ENCODE peak calls at places on chromosomes 13 and 19, in five cellular contexts. S is GM20000, R is Caco-2, A is endothelial cell, U is fibroblast of mammary gland. Y is an unnamed sample.

GRCh38 chr19:34330116-34330515 is 34.9 kb upstream of the GPI start:
- DNase-seq in S (no peak), R (no peak), A (no peak), U (no peak), Y (no peak)

GRCh38 chr19:6103217-6103644 is 7.1 kb downstream of the RFX2 start:
- DNase-seq in S (no peak), R (no peak), A (no peak), U (peak), Y (no peak)

GRCh38 chr13:33205804-33206221 is 79.7 kb downstream of the STARD13 start:
- DNase-seq in S (no peak), R (no peak), A (peak), U (peak), Y (peak)

GRCh38 chr19:38675611-38676010 is 28.2 kb downstream of the ACTN4 start:
- DNase-seq in S (no peak), R (no peak), A (no peak), U (no peak), Y (peak)

GRCh38 chr19:4027146-4027545 is 19.6 kb downstream of the PIAS4 start:
- DNase-seq in S (no peak), R (no peak), A (no peak), U (no peak), Y (no peak)

GRCh38 chr13:57787058-57787791 is 155.7 kb downstream of the PCDH17 start:
- DNase-seq in S (no peak), R (no peak), A (no peak), U (no peak), Y (no peak)

GRCh38 chr13:40506592-40507446 is 159.6 kb downstream of the FOXO1 start:
- DNase-seq in S (no peak), R (no peak), A (no peak), U (no peak), Y (no peak)

GRCh38 chr13:106415427-106415826 is 120.0 kb downstream of the EFNB2 start:
- DNase-seq in S (no peak), R (no peak), A (no peak), U (no peak), Y (no peak)

GRCh38 chr13:25902946-25903345 is 148.9 kb downstream of the SHISA2 start:
- DNase-seq in S (no peak), R (no peak), A (no peak), U (no peak), Y (peak)

GRCh38 chr13:102914629-102914935 is 68.8 kb downstream of the ERCC5 start:
- DNase-seq in S (no peak), R (peak), A (no peak), U (no peak), Y (no peak)

GRCh38 chr19:33248954-33249613 is 23.4 kb upstream of the SLC7A10 start:
- DNase-seq in S (no peak), R (no peak), A (no peak), U (no peak), Y (no peak)

GRCh38 chr13:59458908-59459579 is 704.7 kb downstream of the DIAPH3 start:
- DNase-seq in S (no peak), R (no peak), A (no peak), U (peak), Y (no peak)

GRCh38 chr13:21010621-21011020 is 50.8 kb downstream of the LATS2 start:
- DNase-seq in S (no peak), R (no peak), A (no peak), U (peak), Y (peak)

GRCh38 chr13:87361216-87361615 is 310.0 kb upstream of the SLITRK5 start:
- DNase-seq in S (no peak), R (no peak), A (no peak), U (no peak), Y (no peak)

GRCh38 chr19:53865918-53866696 is 1.6 kb upstream of the MYADM start:
- DNase-seq in S (peak), R (peak), A (peak), U (peak), Y (no peak)

GRCh38 chr19:43524922-43525835 is 1.8 kb downstream of the ETHE1 start:
- DNase-seq in S (peak), R (peak), A (peak), U (peak), Y (peak)

GRCh38 chr13:83780201-83780600 is 102.1 kb downstream of the SLITRK1 start:
- DNase-seq in S (peak), R (peak), A (peak), U (peak), Y (peak)

GRCh38 chr13:47017476-47017875 is 120.6 kb upstream of the HTR2A start:
- DNase-seq in S (no peak), R (no peak), A (no peak), U (peak), Y (no peak)

GRCh38 chr19:30158067-30158892 is 213.9 kb upstream of the ZNF536 start:
- DNase-seq in S (no peak), R (no peak), A (no peak), U (no peak), Y (no peak)

GRCh38 chr19:58466760-58467589 is at the start of gene ZNF324:
- DNase-seq in S (peak), R (peak), A (peak), U (peak), Y (peak)
- TF ChIP-seq CTCF in S (no peak), R (peak), A (no peak), U (no peak), Y (no peak)

DNA sequence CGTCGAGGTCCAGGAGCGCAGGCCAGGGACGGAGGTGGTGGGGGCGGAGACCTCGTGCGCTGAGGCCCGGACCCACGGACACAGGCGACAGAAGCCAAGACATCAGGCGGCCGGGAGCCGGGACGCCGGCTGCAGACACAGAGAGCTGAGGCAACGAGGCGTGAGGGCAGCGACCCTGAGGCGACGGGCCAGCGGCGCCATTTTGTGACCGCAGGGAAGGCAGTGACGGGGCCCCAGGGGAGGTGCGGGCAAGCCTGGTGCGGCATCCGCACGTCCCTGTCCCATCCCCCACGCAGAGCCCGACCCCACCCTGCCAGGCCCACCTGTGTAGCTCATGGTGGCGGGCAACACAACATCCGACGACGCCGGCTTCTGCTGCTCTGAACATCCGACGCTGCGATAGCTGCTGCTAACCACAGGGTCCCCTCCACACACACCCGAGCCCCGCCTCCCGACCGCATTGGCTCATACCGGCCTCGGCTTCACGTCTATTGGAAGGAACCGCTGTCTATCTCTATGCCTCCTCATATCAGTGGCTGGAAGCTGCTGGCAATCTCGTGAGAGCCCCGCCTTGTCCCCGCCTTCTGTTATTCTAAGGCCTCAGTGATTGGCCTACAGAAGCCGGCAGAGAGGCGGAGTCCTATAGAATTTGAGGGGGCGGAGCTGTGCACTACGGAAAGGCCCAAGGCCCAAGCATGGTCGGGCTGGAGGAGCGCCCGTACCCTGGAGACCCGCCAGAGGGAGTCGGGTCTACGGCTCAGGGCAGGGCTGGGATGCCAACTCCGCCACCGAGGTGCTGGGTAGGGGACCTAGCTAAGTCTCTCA is at the start of gene AKAP8L:
- DNase-seq in S (peak), R (peak), A (peak), U (peak), Y (peak)
- TF ChIP-seq CTCF in S (peak), R (peak), A (peak), U (peak), Y (peak)

GRCh38 chr13:52022355-52022754 is 2.1 kb upstream of the UTP14C start:
- DNase-seq in S (no peak), R (no peak), A (no peak), U (no peak), Y (no peak)

GRCh38 chr13:52024481-52024880 is at the start of gene UTP14C:
- DNase-seq in S (no peak), R (no peak), A (no peak), U (no peak), Y (no peak)

GRCh38 chr13:52027832-52028231 is 3.3 kb downstream of the UTP14C start:
- DNase-seq in S (no peak), R (no peak), A (no peak), U (no peak), Y (no peak)

GRCh38 chr13:52026246-52026626 is 1.7 kb downstream of the UTP14C start:
- DNase-seq in S (no peak), R (no peak), A (no peak), U (no peak), Y (no peak)

GRCh38 chr13:52025475-52026245 is 1.2 kb downstream of the UTP14C start:
- DNase-seq in S (no peak), R (no peak), A (no peak), U (no peak), Y (no peak)
- TF ChIP-seq CTCF in S (no peak), R (no peak), A (no peak), U (no peak), Y (no peak)

DNA sequence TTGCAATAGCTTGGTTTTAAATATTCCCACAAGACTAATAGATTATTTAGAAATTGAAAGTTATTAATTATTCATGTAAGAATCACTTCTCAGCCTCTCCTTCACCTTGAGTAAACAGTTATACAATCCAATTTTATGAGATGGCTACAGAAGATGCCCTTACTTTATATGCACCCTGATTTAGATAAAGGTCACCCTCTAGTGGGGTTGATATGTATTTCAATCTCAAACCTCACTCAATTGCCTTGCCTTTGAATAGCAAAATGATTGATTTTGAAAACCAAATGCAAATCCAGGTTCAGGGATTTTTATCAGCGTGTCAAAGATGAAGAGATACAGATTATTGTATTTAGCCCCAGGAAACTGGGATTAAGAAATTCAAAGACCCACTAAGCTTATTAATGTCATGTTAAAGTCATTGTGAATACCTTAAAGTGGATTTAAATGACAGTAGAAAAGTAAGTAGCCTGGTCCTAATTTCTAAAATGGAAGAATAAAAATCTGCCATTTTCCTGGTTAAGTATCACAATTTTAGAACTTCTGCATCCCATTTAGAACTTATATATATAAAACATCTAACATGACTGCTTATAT is 305.1 kb downstream of the ITGBL1 start:
- DNase-seq in S (peak), R (no peak), A (no peak), U (peak), Y (peak)
- TF ChIP-seq CTCF in S (peak), R (peak), A (peak), U (peak), Y (peak)

DNA sequence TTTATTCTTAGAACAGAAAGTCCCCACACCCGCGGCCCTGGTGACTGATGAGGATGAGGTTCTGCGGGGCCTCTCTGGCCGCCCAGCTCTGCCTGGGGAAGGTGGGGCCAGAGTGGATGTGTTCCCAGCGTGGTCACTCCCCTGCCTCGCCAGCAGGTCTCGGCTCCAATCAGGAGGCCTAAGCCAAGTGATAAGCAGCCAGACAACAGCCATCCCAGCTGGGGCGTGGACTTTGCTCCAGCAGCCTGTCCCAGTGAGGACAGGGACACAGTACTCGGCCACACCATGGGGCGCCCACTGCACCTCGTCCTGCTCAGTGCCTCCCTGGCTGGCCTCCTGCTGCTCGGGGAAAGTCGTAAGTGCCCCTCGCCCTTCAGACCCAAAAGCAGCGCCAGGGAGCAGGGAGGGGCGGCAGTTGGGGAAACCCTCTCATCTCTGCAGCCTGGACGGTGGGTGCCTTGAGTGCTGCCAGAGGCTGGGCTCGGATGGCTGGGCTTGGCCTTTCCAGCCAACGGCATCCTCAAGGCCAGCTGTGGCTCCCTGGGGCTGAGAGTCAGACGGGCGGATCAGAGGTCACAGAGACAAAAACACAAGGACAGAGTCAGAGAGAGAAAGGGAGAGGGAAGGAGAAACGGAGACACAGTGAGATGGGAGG is at the start of gene F10:
- DNase-seq in S (no peak), R (peak), A (no peak), U (peak), Y (no peak)
- TF ChIP-seq CTCF in S (no peak), R (peak), A (no peak), U (no peak), Y (no peak)

DNA sequence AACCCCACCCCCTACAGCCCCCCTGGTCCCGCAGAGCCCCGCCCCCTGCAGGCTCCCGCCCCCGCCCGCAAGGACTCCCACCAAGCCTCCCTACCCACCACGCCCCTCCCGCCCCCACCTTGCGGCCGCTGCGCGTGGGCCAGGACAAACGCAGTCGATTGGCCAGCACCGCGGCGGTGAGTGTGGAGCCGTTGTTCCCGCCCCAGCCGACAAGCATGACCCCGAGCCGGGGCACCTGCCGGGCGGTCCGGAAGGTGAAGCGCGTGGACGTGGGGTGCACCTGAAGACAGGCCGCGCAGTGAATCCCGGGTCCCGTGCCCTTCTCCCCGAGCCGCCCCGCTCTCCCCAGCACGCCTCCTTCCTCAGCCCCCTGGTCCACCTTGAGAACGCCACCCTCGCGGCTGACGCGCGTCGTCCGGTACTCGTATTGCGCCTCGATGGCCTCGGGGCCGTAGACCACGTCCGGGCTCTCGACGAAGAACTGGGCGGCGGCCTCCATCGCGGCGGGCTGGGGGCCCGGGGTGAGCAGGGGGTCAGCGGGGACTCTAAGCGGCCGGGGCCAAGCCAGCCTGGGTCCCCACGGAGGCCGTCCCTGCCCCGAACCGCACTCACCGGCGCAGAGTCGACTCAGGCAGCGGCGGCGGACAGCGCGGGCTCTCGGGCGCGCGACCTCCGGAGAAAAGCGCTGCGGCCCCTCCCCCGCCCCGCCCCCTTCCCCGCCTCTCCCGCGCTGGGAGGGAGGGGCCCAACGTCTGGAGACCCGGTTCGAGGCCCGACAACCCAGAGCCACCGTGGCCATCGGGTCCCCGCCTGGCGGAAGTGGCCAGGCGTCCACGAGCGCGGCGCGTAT is at the start of gene ISYNA1:
- DNase-seq in S (peak), R (peak), A (peak), U (no peak), Y (no peak)
- TF ChIP-seq CTCF in S (no peak), R (no peak), A (no peak), U (no peak), Y (no peak)

GRCh38 chr19:49216076-49216475 is 58.5 kb downstream of the TRPM4 start:
- DNase-seq in S (no peak), R (no peak), A (no peak), U (peak), Y (no peak)

GRCh38 chr19:49212302-49212701 is 54.7 kb downstream of the TRPM4 start:
- DNase-seq in S (no peak), R (no peak), A (no peak), U (peak), Y (no peak)

GRCh38 chr19:49214701-49215100 is 57.1 kb downstream of the TRPM4 start:
- DNase-seq in S (peak), R (no peak), A (no peak), U (no peak), Y (peak)

GRCh38 chr19:49210901-49211451 is 53.4 kb downstream of the TRPM4 start:
- DNase-seq in S (no peak), R (no peak), A (no peak), U (no peak), Y (no peak)

DNA sequence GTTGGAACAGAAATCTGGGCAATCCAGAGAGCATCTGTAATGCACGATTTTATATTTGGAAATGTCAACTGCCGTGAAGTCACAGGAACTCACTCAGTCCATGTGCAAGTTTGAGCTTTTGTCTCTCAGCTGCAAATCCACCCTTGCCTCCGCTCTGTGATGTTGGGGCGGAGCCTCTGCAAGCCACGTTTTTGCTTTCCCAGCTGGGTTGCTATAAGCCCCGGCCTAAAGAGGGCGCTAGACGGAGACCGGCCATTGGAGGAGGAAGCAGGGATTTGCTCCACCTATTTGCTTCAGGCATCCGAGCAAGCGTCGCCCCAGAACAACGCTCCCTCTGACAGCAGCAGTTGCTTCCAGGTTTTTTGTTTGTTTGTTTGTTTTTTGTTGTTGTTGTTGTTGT is 56.2 kb downstream of the TRPM4 start:
- DNase-seq in S (no peak), R (no peak), A (no peak), U (no peak), Y (no peak)
- TF ChIP-seq CTCF in S (no peak), R (peak), A (no peak), U (no peak), Y (no peak)

DNA sequence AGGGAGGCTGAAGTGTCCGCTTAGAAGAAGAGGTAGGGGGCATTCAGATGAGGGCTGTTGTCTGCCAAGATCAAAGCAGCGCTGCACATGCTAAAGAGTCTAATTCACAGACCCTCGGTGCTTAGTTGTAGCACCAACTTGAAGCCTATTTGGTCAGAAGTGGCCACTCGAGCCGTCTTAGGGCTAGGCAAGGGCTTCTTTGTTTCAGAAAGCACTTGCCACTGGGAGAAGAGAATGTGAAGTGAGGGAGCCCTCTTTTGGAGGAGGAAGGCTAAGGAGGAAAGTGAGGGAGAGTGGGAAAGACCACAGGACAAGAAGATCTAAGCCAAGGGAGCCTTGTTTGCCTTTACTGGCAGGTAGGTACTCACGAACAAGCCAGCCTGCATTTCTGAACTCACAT is 313.4 kb upstream of the TMTC4 start:
- DNase-seq in S (no peak), R (no peak), A (peak), U (peak), Y (no peak)
- TF ChIP-seq CTCF in S (peak), R (peak), A (no peak), U (peak), Y (no peak)

DNA sequence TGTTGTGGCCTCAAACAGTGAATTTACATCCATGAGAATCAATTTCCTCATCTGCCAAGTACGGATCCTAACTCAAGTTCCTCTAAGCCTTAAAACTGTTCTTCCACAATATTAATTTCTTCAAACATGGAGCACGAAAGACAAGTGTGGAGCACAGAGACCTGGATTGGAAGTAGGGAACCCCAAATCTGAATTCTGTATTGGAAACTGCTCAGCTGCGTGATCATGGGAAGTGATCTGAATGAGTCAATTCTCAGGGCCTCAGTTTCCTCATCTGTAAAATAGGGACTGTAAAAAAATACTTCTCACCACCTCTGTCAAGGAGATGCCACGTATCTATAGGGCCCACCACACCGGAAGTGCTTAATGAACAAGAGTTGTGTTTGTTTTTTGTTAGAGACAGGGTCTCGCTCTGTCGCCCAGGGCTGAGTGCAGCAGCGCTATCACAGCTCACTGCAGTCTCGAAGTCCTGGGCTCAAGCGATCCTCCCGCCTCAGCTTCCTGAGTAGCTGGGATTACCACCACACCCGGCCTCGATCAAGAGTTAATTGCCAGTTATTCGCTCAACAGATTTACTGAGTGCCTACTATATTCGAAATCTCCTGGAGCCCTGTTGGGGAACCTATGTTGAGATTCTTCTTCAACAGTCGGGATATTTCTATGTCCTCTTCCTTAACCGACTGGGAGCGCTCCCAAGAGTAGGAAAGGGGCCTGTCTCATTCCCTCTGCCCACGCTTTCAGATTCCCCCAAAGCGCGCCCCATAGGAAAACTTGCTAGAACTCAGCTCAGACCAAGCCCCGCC is 1.6 kb downstream of the SERTAD3 start:
- DNase-seq in S (no peak), R (no peak), A (no peak), U (no peak), Y (peak)
- TF ChIP-seq CTCF in S (no peak), R (no peak), A (no peak), U (no peak), Y (no peak)

Y was measured in GM12865.